ENCODE peak calls at places on chromosomes 1 and 21, in four cellular contexts. L is naive thymus-derived CD4-positive, alpha-beta T cell; R is GM23248; G is cardiac muscle cell. I is an unnamed sample.

GRCh38 chr1:76477131-76477530 is 390.1 kb upstream of the ST6GALNAC5 start:
- DNase-seq in R (peak), G (no peak), L (no peak), I (no peak)

GRCh38 chr1:56313560-56313959 is 265.8 kb downstream of the PLPP3 start:
- DNase-seq in L (no peak), R (no peak), G (no peak), I (no peak)

GRCh38 chr1:151970128-151970527 is 23.5 kb downstream of the S100A10 start:
- DNase-seq in G (no peak), R (no peak), L (no peak), I (no peak)

GRCh38 chr21:17611414-17612022 is 1.2 kb downstream of the BTG3 start:
- DNase-seq in R (peak), L (peak), G (peak), I (peak)

GRCh38 chr1:8194481-8195227 is 123.3 kb upstream of the SLC45A1 start:
- DNase-seq in R (peak), G (no peak), L (no peak), I (no peak)

GRCh38 chr1:233240839-233241682 is 54.5 kb downstream of the PCNX2 start:
- DNase-seq in R (peak), L (peak), G (peak), I (peak)

GRCh38 chr1:167899253-167899681 is 14.7 kb downstream of the ADCY10 start:
- DNase-seq in R (peak), L (no peak), G (peak), I (peak)

GRCh38 chr1:22287273-22287672 is 144.4 kb upstream of the WNT4 start:
- DNase-seq in L (no peak), R (no peak), G (no peak), I (no peak)

GRCh38 chr1:96533820-96534219 is 187.8 kb upstream of the PTBP2 start:
- DNase-seq in L (no peak), R (no peak), G (no peak), I (no peak)

GRCh38 chr1:42260376-42261078 is 74.5 kb downstream of the FOXJ3 start:
- DNase-seq in G (no peak), R (no peak), L (no peak), I (no peak)

GRCh38 chr1:194755241-194755953 is 1569.0 kb upstream of the B3GALT2 start:
- DNase-seq in L (no peak), G (no peak), R (no peak), I (no peak)

GRCh38 chr1:157842939-157843338 is 1.3 kb upstream of the CD5L start:
- DNase-seq in G (no peak), R (no peak), L (no peak), I (no peak)

GRCh38 chr1:32817815-32818786 is 648 bp downstream of the S100PBP start:
- DNase-seq in G (peak), R (peak), L (peak), I (peak)

GRCh38 chr1:18557621-18558465 is 72.8 kb upstream of the PAX7 start:
- DNase-seq in G (peak), R (peak), L (no peak), I (no peak)

GRCh38 chr1:54291276-54292014 is 91.5 kb downstream of the MRPL37 start:
- DNase-seq in L (no peak), G (no peak), R (no peak), I (no peak)

GRCh38 chr21:17270234-17270633 is 242.6 kb upstream of the CXADR start:
- DNase-seq in G (peak), R (peak), L (no peak), I (peak)

GRCh38 chr1:88001460-88001859 is 672.8 kb downstream of the LMO4 start:
- DNase-seq in R (peak), L (no peak), G (peak), I (no peak)

GRCh38 chr1:223792046-223792445 is 53.7 kb downstream of the TP53BP2 start:
- DNase-seq in L (no peak), R (no peak), G (no peak), I (no peak)

GRCh38 chr1:109263597-109264378 is 14.4 kb downstream of the CELSR2 start:
- DNase-seq in G (peak), R (peak), L (peak), I (peak)

GRCh38 chr21:40923361-40923760 is 76.4 kb upstream of the DSCAM start:
- DNase-seq in R (no peak), G (no peak), L (no peak), I (no peak)

GRCh38 chr1:53599461-53599860 is 139.5 kb downstream of the GLIS1 start:
- DNase-seq in L (no peak), G (no peak), R (no peak), I (no peak)

GRCh38 chr1:40708750-40709099 is 17.2 kb downstream of the NFYC start:
- DNase-seq in L (no peak), R (peak), G (peak), I (no peak)

GRCh38 chr1:221392453-221392852 is 349.4 kb downstream of the DUSP10 start:
- DNase-seq in G (peak), R (peak), L (no peak), I (no peak)

GRCh38 chr1:227941509-227942020 is 6.2 kb downstream of the WNT9A start:
- DNase-seq in L (no peak), R (no peak), G (no peak), I (no peak)

GRCh38 chr21:37974081-37974480 is 57.8 kb upstream of the KCNJ6 start:
- DNase-seq in G (no peak), L (no peak), R (peak), I (no peak)

GRCh38 chr1:110035236-110035752 is 870 bp downstream of the STRIP1 start:
- DNase-seq in G (no peak), R (peak), L (no peak), I (no peak)

GRCh38 chr1:203839081-203839480 is 22.3 kb upstream of the SNRPE start:
- DNase-seq in L (no peak), R (peak), G (peak), I (no peak)

GRCh38 chr1:99784809-99785255 is 18.4 kb upstream of the FRRS1 start:
- DNase-seq in R (no peak), G (no peak), L (peak), I (no peak)

GRCh38 chr1:183635112-183635605 is 424 bp downstream of the ARPC5 start:
- DNase-seq in G (peak), L (no peak), R (peak), I (peak)

GRCh38 chr1:187396226-187396625 is 567.5 kb downstream of the PLA2G4A start:
- DNase-seq in G (peak), R (no peak), L (no peak), I (no peak)

GRCh38 chr1:41476807-41477361 is 7.6 kb downstream of the EDN2 start:
- DNase-seq in G (no peak), L (no peak), R (no peak), I (no peak)

GRCh38 chr1:56551691-56552090 is 27.7 kb downstream of the PLPP3 start:
- DNase-seq in L (no peak), R (no peak), G (no peak), I (no peak)

DNA sequence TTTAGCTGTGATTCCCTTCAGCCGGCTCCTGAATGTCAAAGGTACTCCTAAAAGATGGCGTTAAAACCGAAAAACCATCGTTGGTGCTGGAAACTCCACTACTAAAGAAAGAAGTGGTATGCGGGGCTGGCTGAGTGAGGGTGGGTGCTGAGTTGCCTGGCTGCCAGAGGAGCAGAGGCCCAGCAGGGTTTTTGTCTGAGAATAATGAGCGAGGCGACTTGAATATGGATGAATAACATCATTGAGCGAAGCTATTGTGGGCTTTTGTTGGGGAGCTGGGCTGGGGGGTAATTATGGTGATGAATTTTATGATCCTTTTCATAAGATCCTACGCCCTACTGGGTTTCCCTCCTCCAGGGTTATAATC is 1.9 kb downstream of the PDPN start:
- DNase-seq in R (no peak), G (no peak), L (no peak), I (no peak)
- H3K4me3 ChIP-seq in R (no peak), G (no peak), L (no peak), I (no peak)

GRCh38 chr1:25620701-25621350 is 4.2 kb downstream of the MAN1C1 start:
- DNase-seq in L (no peak), G (no peak), R (no peak), I (no peak)
- H3K4me3 ChIP-seq in L (peak), G (peak), R (no peak), I (peak)

GRCh38 chr21:45250914-45251634 is 36.6 kb downstream of the POFUT2 start:
- DNase-seq in G (no peak), L (no peak), R (no peak), I (no peak)
- H3K4me3 ChIP-seq in G (no peak), L (no peak), R (no peak), I (no peak)

GRCh38 chr1:164588388-164589341 is 29.7 kb downstream of the PBX1 start:
- DNase-seq in R (peak), G (peak), L (no peak), I (peak)
- H3K4me3 ChIP-seq in R (peak), G (peak), L (no peak), I (peak)

DNA sequence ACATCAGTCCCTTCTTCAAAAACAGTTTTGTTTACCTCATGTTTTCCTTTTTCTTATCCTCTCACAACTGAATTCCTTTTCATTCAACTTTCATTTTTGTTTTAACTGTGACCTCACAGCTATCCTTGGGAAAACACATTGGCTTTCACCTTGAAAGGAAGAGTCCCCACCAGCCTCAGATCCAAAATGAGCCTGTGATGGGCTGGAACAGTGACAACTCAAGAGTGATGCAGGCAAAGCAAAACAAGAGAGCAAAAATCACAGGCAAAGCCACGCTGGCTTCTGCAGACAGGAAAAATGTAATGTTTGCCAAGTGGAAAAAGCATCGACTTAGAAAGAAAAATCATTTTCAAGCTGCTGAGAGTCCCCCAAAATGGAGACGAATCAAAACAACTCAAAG is 51.0 kb downstream of the ALG14 start:
- DNase-seq in G (no peak), R (peak), L (no peak), I (no peak)
- H3K4me3 ChIP-seq in G (no peak), R (peak), L (no peak), I (peak)

GRCh38 chr1:25875856-25876692 is 566 bp upstream of the PAQR7 start:
- DNase-seq in G (no peak), R (no peak), L (no peak), I (no peak)

GRCh38 chr1:25874209-25874608 is 1.3 kb downstream of the PAQR7 start:
- DNase-seq in G (no peak), L (no peak), R (no peak), I (no peak)

GRCh38 chr1:25874635-25875153 is 814 bp downstream of the PAQR7 start:
- DNase-seq in G (no peak), L (no peak), R (no peak), I (no peak)

GRCh38 chr1:25876693-25877077 is 1.2 kb upstream of the PAQR7 start:
- DNase-seq in R (no peak), G (no peak), L (no peak), I (no peak)

DNA sequence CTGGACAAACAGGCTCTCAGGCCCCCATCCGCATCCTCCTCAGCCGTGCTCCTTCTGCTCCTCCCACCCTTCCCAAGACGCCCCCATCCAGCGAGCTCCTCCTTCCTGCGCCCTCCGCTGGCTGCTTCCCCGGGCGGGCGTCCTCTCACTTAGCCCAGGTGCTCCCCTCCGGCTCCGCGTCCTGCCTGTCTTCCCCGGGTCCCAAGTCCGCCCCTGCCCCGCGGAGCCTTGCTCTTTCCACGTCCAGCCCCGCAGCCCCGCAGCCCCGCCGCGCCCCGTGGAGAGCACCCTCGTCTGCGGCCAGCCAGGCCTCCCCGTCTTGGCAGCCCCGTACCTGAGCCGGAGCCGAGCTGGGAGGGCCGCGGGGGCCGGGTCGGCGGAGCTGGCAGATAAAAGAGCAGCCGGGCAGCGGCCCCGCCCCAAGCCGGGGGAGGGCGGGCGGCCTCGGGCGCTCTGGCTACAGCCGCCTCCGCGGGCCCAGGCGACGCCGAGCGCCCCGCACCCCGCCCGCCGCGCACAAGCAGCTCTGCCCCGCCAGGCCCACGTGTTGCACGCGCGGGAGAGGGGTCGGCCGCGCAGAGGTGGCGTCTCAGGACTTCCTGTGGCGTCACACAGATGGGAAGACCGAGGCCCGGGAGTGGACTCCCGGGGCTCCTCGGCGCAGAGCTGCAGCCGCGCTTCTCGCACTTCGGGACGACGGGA is at the start of gene PAQR7:
- DNase-seq in L (peak), R (peak), G (peak), I (peak)
- H3K4me3 ChIP-seq in L (peak), R (peak), G (peak), I (peak)

GRCh38 chr1:2227341-2228156 is 570 bp upstream of the SKI start:
- DNase-seq in R (peak), G (peak), L (peak), I (peak)
- H3K4me3 ChIP-seq in R (peak), G (peak), L (peak), I (peak)

DNA sequence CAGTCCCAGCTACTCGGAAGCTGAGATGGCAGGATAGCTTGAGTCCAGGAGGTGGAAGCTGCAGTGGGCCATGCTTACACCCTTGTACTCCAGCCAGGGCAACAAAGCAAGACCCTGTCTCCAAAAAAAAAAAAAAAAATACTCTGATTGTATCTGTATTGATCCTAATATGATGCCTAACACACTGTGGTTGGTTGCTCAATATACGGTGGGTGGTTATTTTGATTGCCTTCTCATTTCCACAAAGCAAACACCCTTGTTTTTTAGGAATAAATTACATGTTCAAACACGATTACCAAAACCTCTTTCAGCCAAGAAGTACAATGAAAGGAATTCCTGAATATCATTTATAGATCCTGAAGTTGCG is 3.4 kb downstream of the EGLN1 start:
- DNase-seq in R (no peak), L (no peak), G (no peak), I (no peak)
- H3K4me3 ChIP-seq in R (peak), L (peak), G (peak), I (peak)

DNA sequence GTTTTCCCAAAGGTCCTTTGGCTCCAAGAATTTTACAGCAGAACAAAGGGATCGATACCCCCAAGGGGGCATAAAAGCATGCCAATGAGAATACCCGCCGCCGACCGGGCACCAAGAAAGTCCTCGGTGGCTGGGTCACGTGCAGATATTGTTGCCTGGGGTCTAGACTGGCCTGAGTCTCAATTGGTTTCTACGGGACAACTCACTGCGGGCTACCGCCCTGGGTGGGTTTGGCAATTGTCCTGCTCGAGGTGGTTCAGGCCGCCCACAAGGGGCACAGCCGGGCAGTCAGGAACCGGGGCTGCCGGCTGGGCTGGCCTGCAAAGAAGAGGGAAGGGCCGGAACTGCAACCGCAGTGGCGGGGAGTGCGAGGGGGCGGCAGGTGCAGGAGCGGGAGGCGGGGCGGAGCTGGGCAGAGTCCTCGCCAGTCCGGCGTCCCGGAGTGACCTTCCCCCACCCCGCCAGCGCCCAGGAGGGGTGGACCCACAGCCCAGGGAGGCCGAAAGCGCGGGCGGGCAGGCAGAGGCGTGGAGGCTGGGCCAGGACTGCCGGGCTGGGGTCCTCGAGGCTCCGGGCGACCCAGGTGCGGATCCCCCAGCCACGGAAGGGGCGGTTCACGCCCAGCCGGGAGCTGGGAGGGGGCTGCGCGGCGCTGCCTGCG is 926 bp upstream of the ATP1B1 start:
- DNase-seq in L (no peak), G (no peak), R (peak), I (peak)
- H3K4me3 ChIP-seq in L (peak), G (peak), R (peak), I (peak)

GRCh38 chr1:3610165-3610822 is 1.0 kb downstream of the MEGF6 start:
- DNase-seq in R (peak), L (no peak), G (peak), I (no peak)

GRCh38 chr1:3612123-3612522 is 815 bp upstream of the MEGF6 start:
- DNase-seq in R (no peak), G (no peak), L (no peak), I (no peak)

GRCh38 chr1:3610823-3611169 is 512 bp downstream of the MEGF6 start:
- DNase-seq in G (no peak), L (no peak), R (no peak), I (no peak)

GRCh38 chr1:3609769-3610157 is 1.5 kb downstream of the MEGF6 start:
- DNase-seq in G (no peak), L (no peak), R (no peak), I (no peak)

DNA sequence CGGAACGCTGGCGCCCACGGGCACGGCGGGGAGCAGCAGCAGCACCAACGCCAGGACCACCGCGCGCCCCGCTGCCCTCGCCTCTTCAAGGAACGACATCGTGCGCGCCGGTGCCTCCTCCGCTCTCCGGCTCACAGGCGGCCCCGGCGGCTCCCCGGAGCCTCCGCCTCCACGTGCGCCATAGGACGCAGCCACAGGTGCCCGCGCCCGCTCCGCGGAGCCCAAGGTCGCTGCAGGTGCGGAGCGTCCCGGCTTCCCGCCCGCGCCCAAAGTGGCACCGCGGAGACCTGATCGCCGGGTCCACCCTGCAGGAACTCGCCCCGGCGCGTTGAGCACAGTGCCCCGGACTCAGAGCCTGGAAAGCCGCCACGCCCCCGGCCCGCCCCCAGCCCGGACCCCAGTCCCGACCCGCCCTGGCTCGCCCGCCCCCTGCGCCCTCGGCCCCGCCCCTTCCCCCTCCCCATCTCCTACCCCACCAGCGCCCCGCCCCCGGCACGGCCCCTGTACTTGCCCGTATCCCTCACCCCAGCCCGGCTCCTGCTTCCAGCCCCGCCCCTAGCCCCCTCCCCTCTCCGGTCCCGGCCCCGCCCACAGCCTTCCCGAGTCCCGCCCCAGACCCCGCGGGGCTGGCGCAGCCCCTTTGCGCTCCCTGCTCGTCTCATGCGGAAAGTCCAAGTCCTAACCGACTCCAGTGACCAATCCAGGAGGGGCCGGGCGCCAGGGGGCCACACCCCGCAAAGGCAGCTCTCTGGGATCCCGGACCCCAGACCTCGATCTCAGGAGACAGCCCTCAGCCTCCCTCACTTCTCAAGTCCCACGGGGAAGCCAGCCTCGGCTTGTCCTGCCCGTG is at the start of gene MEGF6:
- DNase-seq in G (peak), R (peak), L (no peak), I (peak)
- H3K4me3 ChIP-seq in G (peak), R (no peak), L (no peak), I (peak)

I was measured in left ventricle myocardium inferior.